ENCODE peak calls at places on chromosomes 2 and 18, in five cellular contexts. L is GM12864, T is AG04450, J is tibial nerve, Y is cardiac muscle cell. S is an unnamed sample.
A peak's percentile ranks its signal among the peaks of the same experiment; 100 is the strongest.

GRCh38 chr2:28419705-28420270 is 27.1 kb downstream of the FOSL2 start:
- DNase-seq in L (no peak), T (no peak), J (no peak), Y (no peak), S (no peak)

GRCh38 chr18:52392160-52392559 is 52.2 kb downstream of the DCC start:
- DNase-seq in L (no peak), T (no peak), J (no peak), Y (no peak), S (no peak)

GRCh38 chr2:221461911-221462310 is 110.2 kb downstream of the EPHA4 start:
- DNase-seq in L (no peak), T (no peak), J (no peak), Y (no peak), S (no peak)

GRCh38 chr18:62788891-62789290 is 73.5 kb downstream of the PHLPP1 start:
- DNase-seq in L (no peak), T (no peak), J (no peak), Y (no peak), S (no peak)

GRCh38 chr18:43680096-43680495 is 402.8 kb upstream of the SYT4 start:
- DNase-seq in L (no peak), T (no peak), J (no peak), Y (no peak), S (no peak)

GRCh38 chr18:10953672-10954071 is 195.7 kb downstream of the PIEZO2 start:
- DNase-seq in L (peak; percentile 74), T (no peak), J (no peak), Y (no peak), S (no peak)

GRCh38 chr2:176126929-176127768 is 2.4 kb upstream of the HOXD8 start:
- DNase-seq in L (no peak), T (peak; percentile 29), J (peak; percentile 71), Y (peak; percentile 82), S (peak; percentile 76)

GRCh38 chr2:26608557-26608956 is 32.6 kb downstream of the CIB4 start:
- DNase-seq in L (no peak), T (no peak), J (no peak), Y (no peak), S (no peak)

GRCh38 chr2:85631316-85631715 is 15.3 kb downstream of the USP39 start:
- DNase-seq in L (no peak), T (no peak), J (no peak), Y (no peak), S (no peak)

GRCh38 chr2:223852281-223852795 is 15.0 kb upstream of the AP1S3 start:
- DNase-seq in L (no peak), T (no peak), J (no peak), Y (no peak), S (no peak)

GRCh38 chr2:234463626-234464290 is 33.1 kb downstream of the ARL4C start:
- DNase-seq in L (no peak), T (peak; percentile 68), J (no peak), Y (no peak), S (no peak)

GRCh38 chr18:10930078-10930477 is 219.3 kb downstream of the PIEZO2 start:
- DNase-seq in L (no peak), T (no peak), J (no peak), Y (no peak), S (no peak)

GRCh38 chr2:241678307-241678706 is 8.3 kb downstream of the DTYMK start:
- DNase-seq in L (no peak), T (no peak), J (no peak), Y (no peak), S (no peak)

GRCh38 chr18:44601447-44601846 is 79.2 kb upstream of the SETBP1 start:
- DNase-seq in L (no peak), T (no peak), J (no peak), Y (peak; percentile 10), S (no peak)

GRCh38 chr2:199734651-199735050 is 116.3 kb downstream of the FTCDNL1 start:
- DNase-seq in L (no peak), T (no peak), J (no peak), Y (no peak), S (no peak)

GRCh38 chr2:239465017-239466001 is 64.5 kb upstream of the HDAC4 start:
- DNase-seq in L (no peak), T (no peak), J (peak; percentile 65), Y (no peak), S (no peak)

GRCh38 chr18:34729264-34729663 is 19.2 kb downstream of the DTNA start:
- DNase-seq in L (no peak), T (no peak), J (no peak), Y (peak; percentile 71), S (peak; percentile 17)

GRCh38 chr2:223114917-223115316 is 62.9 kb downstream of the KCNE4 start:
- DNase-seq in L (no peak), T (no peak), J (no peak), Y (no peak), S (no peak)

GRCh38 chr2:203636896-203637818 is 69.3 kb upstream of the CD28 start:
- DNase-seq in L (no peak), T (no peak), J (no peak), Y (no peak), S (no peak)

GRCh38 chr2:239291505-239292350 is 109.1 kb downstream of the HDAC4 start:
- DNase-seq in L (no peak), T (no peak), J (peak; percentile 1), Y (no peak), S (no peak)

GRCh38 chr2:164538250-164538866 is 82.9 kb downstream of the GRB14 start:
- DNase-seq in L (no peak), T (no peak), J (no peak), Y (peak; percentile 63), S (peak; percentile 30)

GRCh38 chr2:37020887-37021796 is 54.8 kb upstream of the STRN start:
- DNase-seq in L (no peak), T (no peak), J (no peak), Y (no peak), S (no peak)

GRCh38 chr18:22694954-22695353 is 238.2 kb upstream of the RBBP8 start:
- DNase-seq in L (no peak), T (peak; percentile 81), J (no peak), Y (no peak), S (no peak)

GRCh38 chr18:70330887-70331286 is 42.0 kb downstream of the SOCS6 start:
- DNase-seq in L (no peak), T (no peak), J (no peak), Y (no peak), S (no peak)

GRCh38 chr18:51153659-51154371 is 43.7 kb downstream of the MEX3C start:
- DNase-seq in L (peak; percentile 56), T (no peak), J (no peak), Y (no peak), S (peak; percentile 62)

GRCh38 chr2:120371969-120372625 is 26.2 kb downstream of the INHBB start:
- DNase-seq in L (no peak), T (no peak), J (no peak), Y (no peak), S (no peak)

GRCh38 chr18:44651918-44652317 is 28.8 kb upstream of the SETBP1 start:
- DNase-seq in L (no peak), T (no peak), J (no peak), Y (no peak), S (no peak)

GRCh38 chr2:9554841-9555337 is 741 bp downstream of the ADAM17 start:
- DNase-seq in L (no peak), T (peak; percentile 59), J (no peak), Y (peak; percentile 67), S (peak; percentile 20)

GRCh38 chr2:136183095-136183494 is 65.1 kb upstream of the CXCR4 start:
- DNase-seq in L (no peak), T (no peak), J (no peak), Y (no peak), S (no peak)

GRCh38 chr18:61637319-61637718 is 255.5 kb downstream of the RNF152 start:
- DNase-seq in L (no peak), T (no peak), J (no peak), Y (peak; percentile 53), S (no peak)

GRCh38 chr2:95009009-95009760 is 16.3 kb upstream of the MAL start:
- DNase-seq in L (no peak), T (no peak), J (no peak), Y (no peak), S (no peak)

GRCh38 chr2:206267567-206267966 is 6.9 kb upstream of the ZDBF2 start:
- DNase-seq in L (no peak), T (no peak), J (no peak), Y (no peak), S (no peak)

GRCh38 chr2:206266130-206267125 is 8.0 kb upstream of the ZDBF2 start:
- DNase-seq in L (no peak), T (no peak), J (no peak), Y (no peak), S (no peak)

GRCh38 chr2:206259615-206260426 is 14.6 kb upstream of the ZDBF2 start:
- DNase-seq in L (no peak), T (no peak), J (no peak), Y (no peak), S (no peak)

GRCh38 chr2:206260427-206261012 is 13.9 kb upstream of the ZDBF2 start:
- DNase-seq in L (no peak), T (no peak), J (no peak), Y (no peak), S (no peak)

DNA sequence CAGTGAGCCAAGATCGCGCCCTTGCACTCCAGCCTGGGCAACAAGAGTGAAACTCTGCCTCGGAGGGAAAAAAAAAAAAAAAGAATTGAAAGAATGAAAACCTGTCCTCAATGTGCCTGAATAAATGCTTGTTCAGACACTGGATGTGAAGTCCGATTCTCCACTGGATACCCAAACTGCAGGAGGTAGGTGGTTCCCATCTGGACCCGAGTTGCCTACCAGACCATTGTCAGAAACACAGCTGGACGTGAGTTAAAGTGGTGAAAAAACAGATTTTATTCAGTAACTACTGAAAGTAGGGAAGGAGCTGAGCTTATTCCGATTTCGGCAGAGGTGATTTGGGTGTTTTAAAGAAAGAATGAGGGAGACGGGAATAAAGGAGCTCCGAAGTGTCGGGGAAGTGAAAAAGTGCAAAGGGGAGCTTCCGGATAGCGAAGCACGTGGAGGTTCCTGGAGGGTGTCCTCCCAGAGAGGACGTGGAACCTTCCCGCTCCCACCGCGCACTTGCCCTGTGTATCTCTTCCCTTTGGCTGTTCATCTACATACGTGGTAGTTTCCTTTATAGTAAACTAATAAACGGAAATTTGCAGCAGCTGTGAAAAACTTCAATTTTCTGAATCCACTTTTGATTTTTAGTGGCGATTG is 10.4 kb upstream of the ZDBF2 start:
- DNase-seq in L (no peak), T (no peak), J (no peak), Y (no peak), S (no peak)
- TF ChIP-seq CTCF in L (no peak), T (no peak), J (no peak), Y (no peak), S (no peak)

GRCh38 chr2:157627594-157628281 is 926 bp downstream of the ACVR1C start:
- DNase-seq in L (no peak), T (no peak), J (no peak), Y (peak; percentile 10), S (peak; percentile 25)

GRCh38 chr2:157628282-157628531 is 457 bp downstream of the ACVR1C start:
- DNase-seq in L (no peak), T (no peak), J (no peak), Y (no peak), S (no peak)

GRCh38 chr2:157625311-157625710 is 3.4 kb downstream of the ACVR1C start:
- DNase-seq in L (no peak), T (no peak), J (no peak), Y (no peak), S (no peak)

GRCh38 chr2:157628532-157629415 is at the start of gene ACVR1C:
- DNase-seq in L (no peak), T (no peak), J (no peak), Y (peak; percentile 86), S (peak; percentile 82)
- TF ChIP-seq CTCF in L (peak; percentile 60), T (peak; percentile 52), J (peak; percentile 29), Y (peak; percentile 59), S (peak; percentile 34)

GRCh38 chr2:188978291-188979081 is 4.3 kb downstream of the COL3A1 start:
- DNase-seq in L (peak; percentile 5), T (no peak), J (no peak), Y (peak; percentile 51), S (peak; percentile 25)
- TF ChIP-seq CTCF in L (peak; percentile 25), T (peak; percentile 38), J (peak; percentile 48), Y (peak; percentile 35), S (peak; percentile 47)

GRCh38 chr18:76801567-76802505 is 20.5 kb upstream of the ZNF236 start:
- DNase-seq in L (no peak), T (no peak), J (peak; percentile 21), Y (peak; percentile 65), S (peak; percentile 91)
- TF ChIP-seq CTCF in L (peak; percentile 84), T (peak; percentile 80), J (peak; percentile 94), Y (peak; percentile 94), S (peak; percentile 96)

S was measured in GM13977.